ENCODE peak calls at places on chromosomes 13 and 19, in ten cellular contexts. S is fibroblast of mammary gland; Y is activated CD8-positive, alpha-beta T cell treated with anti-CD3 and anti-CD28 coated beads for 36 hours; U is activated naive CD4-positive, alpha-beta T cell treated with Interleukin-2 at 50 U/mL for 16 hours; D is KBM-7; B is activated CD4-positive, alpha-beta T cell treated with anti-CD3 and anti-CD28 coated beads, Interleukin-2, amount 50 U/mL, for 48 hours; W is RPMI7951; R is T-helper 2 cell treated with Interferon-gamma antibody and Interleukin-4, amounts not matched to agents 5 μg/mL and 100 μg/mL, for 36 hours; J is Panc1; I is T-cell. G is an unnamed sample.

GRCh38 chr13:99909836-99910619 is 61.5 kb downstream of the ZIC5 start:
- DNase-seq in S (no peak), Y (no peak), U (no peak), D (no peak), B (no peak), W (no peak), R (no peak), J (no peak), I (no peak), G (no peak)

GRCh38 chr13:75691183-75691582 is 55.1 kb downstream of the LMO7 start:
- DNase-seq in S (peak), Y (no peak), U (no peak), D (no peak), B (no peak), W (no peak), R (no peak), J (peak), I (no peak), G (no peak)

GRCh38 chr19:9115307-9115813 is at the start of gene OR7G1:
- DNase-seq in S (no peak), Y (no peak), U (no peak), D (peak), B (no peak), W (no peak), R (no peak), J (no peak), I (no peak), G (no peak)

GRCh38 chr13:103517768-103518102 is 451.5 kb upstream of the SLC10A2 start:
- DNase-seq in S (no peak), Y (no peak), U (no peak), D (no peak), B (no peak), W (no peak), R (no peak), J (no peak), I (no peak), G (no peak)

GRCh38 chr19:17202249-17202648 is 12.9 kb upstream of the USE1 start:
- DNase-seq in S (peak), Y (peak), U (peak), D (no peak), B (peak), W (no peak), R (no peak), J (no peak), I (no peak), G (peak)

GRCh38 chr13:66805657-66806056 is 424.5 kb downstream of the PCDH9 start:
- DNase-seq in S (peak), Y (no peak), U (no peak), D (no peak), B (no peak), W (no peak), R (no peak), J (no peak), I (no peak), G (no peak)

GRCh38 chr13:24613128-24613527 is 67.1 kb upstream of the ATP12A start:
- DNase-seq in S (no peak), Y (no peak), U (no peak), D (no peak), B (no peak), W (no peak), R (no peak), J (no peak), I (no peak), G (no peak)

GRCh38 chr19:18415177-18415867 is 3.9 kb upstream of the SSBP4 start:
- DNase-seq in S (peak), Y (peak), U (no peak), D (peak), B (no peak), W (peak), R (no peak), J (no peak), I (no peak), G (no peak)

GRCh38 chr19:5935473-5936307 is 21.6 kb downstream of the CAPS start:
- DNase-seq in S (peak), Y (no peak), U (no peak), D (no peak), B (no peak), W (no peak), R (no peak), J (no peak), I (no peak), G (no peak)

GRCh38 chr13:109782066-109782822 is 4.1 kb downstream of the IRS2 start:
- DNase-seq in S (no peak), Y (no peak), U (no peak), D (no peak), B (no peak), W (no peak), R (no peak), J (no peak), I (no peak), G (no peak)

GRCh38 chr19:3986260-3987041 is 1.2 kb upstream of the EEF2 start:
- DNase-seq in S (peak), Y (peak), U (peak), D (peak), B (peak), W (peak), R (peak), J (no peak), I (peak), G (peak)

GRCh38 chr19:1143828-1144399 is 30.2 kb downstream of the SBNO2 start:
- DNase-seq in S (no peak), Y (no peak), U (no peak), D (no peak), B (no peak), W (no peak), R (no peak), J (no peak), I (no peak), G (no peak)

GRCh38 chr19:52956917-52957316 is 5.8 kb downstream of the ZNF816 start:
- DNase-seq in S (no peak), Y (no peak), U (no peak), D (no peak), B (no peak), W (no peak), R (no peak), J (no peak), I (no peak), G (no peak)

GRCh38 chr13:48319458-48320395 is 16.2 kb downstream of the RB1 start:
- DNase-seq in S (no peak), Y (peak), U (no peak), D (no peak), B (no peak), W (no peak), R (no peak), J (no peak), I (no peak), G (no peak)

GRCh38 chr13:99648905-99649304 is 147.6 kb downstream of the TM9SF2 start:
- DNase-seq in S (no peak), Y (no peak), U (no peak), D (no peak), B (no peak), W (no peak), R (no peak), J (no peak), I (no peak), G (no peak)

GRCh38 chr13:21615427-21615826 is 11.5 kb upstream of the MICU2 start:
- DNase-seq in S (no peak), Y (no peak), U (no peak), D (no peak), B (no peak), W (no peak), R (no peak), J (no peak), I (no peak), G (no peak)

GRCh38 chr19:46745521-46746280 is at the start of gene FKRP:
- DNase-seq in S (no peak), Y (no peak), U (peak), D (no peak), B (peak), W (peak), R (peak), J (no peak), I (no peak), G (peak)

GRCh38 chr19:45729774-45730388 is 815 bp downstream of the FBXO46 start:
- DNase-seq in S (peak), Y (peak), U (peak), D (no peak), B (peak), W (no peak), R (peak), J (no peak), I (no peak), G (no peak)

GRCh38 chr19:5563941-5564612 is 3.7 kb downstream of the TINCR start:
- DNase-seq in S (no peak), Y (no peak), U (no peak), D (peak), B (no peak), W (peak), R (no peak), J (no peak), I (no peak), G (no peak)

GRCh38 chr13:104086759-104087158 is 1020.5 kb upstream of the SLC10A2 start:
- DNase-seq in S (no peak), Y (no peak), U (no peak), D (no peak), B (no peak), W (peak), R (no peak), J (no peak), I (no peak), G (no peak)

GRCh38 chr19:15629003-15629880 is 11.5 kb upstream of the CYP4F3 start:
- DNase-seq in S (peak), Y (peak), U (peak), D (peak), B (peak), W (peak), R (peak), J (peak), I (peak), G (peak)

GRCh38 chr19:51129716-51130115 is 5.0 kb downstream of the SIGLEC9 start:
- DNase-seq in S (no peak), Y (no peak), U (no peak), D (no peak), B (no peak), W (no peak), R (no peak), J (no peak), I (no peak), G (no peak)

GRCh38 chr19:17073869-17074627 is 1.2 kb downstream of the HAUS8 start:
- DNase-seq in S (no peak), Y (peak), U (peak), D (no peak), B (no peak), W (no peak), R (no peak), J (no peak), I (no peak), G (peak)

GRCh38 chr19:5588441-5588840 is 20.7 kb upstream of the TINCR start:
- DNase-seq in S (peak), Y (no peak), U (no peak), D (no peak), B (no peak), W (no peak), R (no peak), J (no peak), I (no peak), G (no peak)

GRCh38 chr13:100203696-100204367 is 114.9 kb downstream of the PCCA start:
- DNase-seq in S (peak), Y (peak), U (no peak), D (peak), B (no peak), W (peak), R (no peak), J (no peak), I (no peak), G (no peak)

GRCh38 chr19:7652061-7652641 is 15.2 kb downstream of the STXBP2 start:
- DNase-seq in S (peak), Y (peak), U (peak), D (peak), B (peak), W (peak), R (peak), J (peak), I (peak), G (peak)

GRCh38 chr13:98792784-98793183 is 40.3 kb upstream of the SLC15A1 start:
- DNase-seq in S (no peak), Y (no peak), U (no peak), D (no peak), B (no peak), W (no peak), R (no peak), J (no peak), I (no peak), G (no peak)

GRCh38 chr19:51450730-51451307 is 7.4 kb downstream of the SIGLEC8 start:
- DNase-seq in S (no peak), Y (peak), U (peak), D (peak), B (peak), W (no peak), R (peak), J (no peak), I (no peak), G (no peak)

GRCh38 chr19:30881986-30882385 is 467.2 kb downstream of the TSHZ3 start:
- DNase-seq in S (no peak), Y (no peak), U (no peak), D (no peak), B (no peak), W (no peak), R (no peak), J (no peak), I (no peak), G (no peak)

GRCh38 chr13:98004107-98004506 is 50.6 kb downstream of the IPO5 start:
- DNase-seq in S (peak), Y (no peak), U (no peak), D (no peak), B (no peak), W (no peak), R (no peak), J (no peak), I (no peak), G (no peak)

GRCh38 chr13:101144808-101145419 is 271.4 kb downstream of the NALCN start:
- DNase-seq in S (peak), Y (peak), U (no peak), D (peak), B (no peak), W (peak), R (no peak), J (no peak), I (no peak), G (no peak)

GRCh38 chr19:15144046-15144646 is 36.9 kb downstream of the SYDE1 start:
- DNase-seq in S (peak), Y (no peak), U (no peak), D (no peak), B (no peak), W (peak), R (no peak), J (no peak), I (no peak), G (no peak)

GRCh38 chr19:46211201-46211881 is 18.2 kb upstream of the IGFL1 start:
- DNase-seq in S (no peak), Y (no peak), U (no peak), D (no peak), B (no peak), W (no peak), R (no peak), J (no peak), I (no peak), G (no peak)

GRCh38 chr13:89951341-89951740 is 1396.1 kb upstream of the MIR17HG start:
- DNase-seq in S (peak), Y (no peak), U (no peak), D (no peak), B (no peak), W (no peak), R (no peak), J (no peak), I (no peak), G (no peak)